ENCODE peak calls at places on chromosome X, in six cellular contexts. One of them, this sample, is unnamed.

GRCh38 chrX:111868726-111869638 is 7.0 kb upstream of the TRPC5OS start:
- DNase-seq in IMR-90: peak
- DNase-seq in mesenchymal stem cell: peak
- DNase-seq in neuronal stem cell: peak
- DNase-seq in trophoblast cell: no peak
- DNase-seq in H1: no peak
- DNase-seq in this sample: peak

GRCh38 chrX:2676794-2677675 is 14.1 kb upstream of the CD99 start:
- DNase-seq in IMR-90: no peak
- DNase-seq in mesenchymal stem cell: no peak
- DNase-seq in neuronal stem cell: no peak
- DNase-seq in trophoblast cell: no peak
- DNase-seq in H1: no peak
- DNase-seq in this sample: no peak

GRCh38 chrX:10176121-10177003 is 19.6 kb downstream of the CLCN4 start:
- DNase-seq in IMR-90: no peak
- DNase-seq in mesenchymal stem cell: peak
- DNase-seq in neuronal stem cell: no peak
- DNase-seq in trophoblast cell: no peak
- DNase-seq in H1: no peak
- DNase-seq in this sample: no peak

GRCh38 chrX:100368167-100368566 is 41.9 kb downstream of the PCDH19 start:
- DNase-seq in IMR-90: peak
- DNase-seq in mesenchymal stem cell: peak
- DNase-seq in neuronal stem cell: no peak
- DNase-seq in trophoblast cell: no peak
- DNase-seq in H1: no peak
- DNase-seq in this sample: peak

GRCh38 chrX:111095974-111096870 is at the start of gene PAK3:
- DNase-seq in IMR-90: peak
- DNase-seq in mesenchymal stem cell: peak
- DNase-seq in neuronal stem cell: peak
- DNase-seq in trophoblast cell: no peak
- DNase-seq in H1: no peak
- DNase-seq in this sample: peak

GRCh38 chrX:567891-568290 is 62.7 kb upstream of the SHOX start:
- DNase-seq in IMR-90: no peak
- DNase-seq in mesenchymal stem cell: no peak
- DNase-seq in neuronal stem cell: no peak
- DNase-seq in trophoblast cell: no peak
- DNase-seq in H1: no peak
- DNase-seq in this sample: no peak

GRCh38 chrX:85992811-85993229 is 54.5 kb downstream of the CHM start:
- DNase-seq in IMR-90: peak
- DNase-seq in mesenchymal stem cell: peak
- DNase-seq in neuronal stem cell: no peak
- DNase-seq in trophoblast cell: no peak
- DNase-seq in H1: no peak
- DNase-seq in this sample: peak

GRCh38 chrX:38260231-38260630 is 39.6 kb upstream of the SRPX start:
- DNase-seq in IMR-90: peak
- DNase-seq in mesenchymal stem cell: peak
- DNase-seq in neuronal stem cell: peak
- DNase-seq in trophoblast cell: no peak
- DNase-seq in H1: no peak
- DNase-seq in this sample: peak

GRCh38 chrX:113982766-113983165 is 601.1 kb upstream of the HTR2C start:
- DNase-seq in IMR-90: no peak
- DNase-seq in mesenchymal stem cell: no peak
- DNase-seq in neuronal stem cell: no peak
- DNase-seq in trophoblast cell: no peak
- DNase-seq in H1: no peak
- DNase-seq in this sample: no peak

GRCh38 chrX:8629871-8630270 is 102.1 kb downstream of the ANOS1 start:
- DNase-seq in IMR-90: peak
- DNase-seq in mesenchymal stem cell: no peak
- DNase-seq in neuronal stem cell: no peak
- DNase-seq in trophoblast cell: peak
- DNase-seq in H1: no peak
- DNase-seq in this sample: no peak

GRCh38 chrX:73448379-73448778 is 1.5 kb downstream of the CDX4 start:
- DNase-seq in IMR-90: no peak
- DNase-seq in mesenchymal stem cell: no peak
- DNase-seq in neuronal stem cell: no peak
- DNase-seq in trophoblast cell: no peak
- DNase-seq in H1: no peak
- DNase-seq in this sample: peak

GRCh38 chrX:38085797-38086196 is 79.4 kb downstream of the SYTL5 start:
- DNase-seq in IMR-90: no peak
- DNase-seq in mesenchymal stem cell: no peak
- DNase-seq in neuronal stem cell: no peak
- DNase-seq in trophoblast cell: no peak
- DNase-seq in H1: no peak
- DNase-seq in this sample: no peak

GRCh38 chrX:65720580-65720979 is 53.1 kb downstream of the MSN start:
- DNase-seq in IMR-90: no peak
- DNase-seq in mesenchymal stem cell: no peak
- DNase-seq in neuronal stem cell: no peak
- DNase-seq in trophoblast cell: no peak
- DNase-seq in H1: no peak
- DNase-seq in this sample: no peak

GRCh38 chrX:120840826-120841225 is 34.8 kb downstream of the CT47B1 start:
- DNase-seq in IMR-90: no peak
- DNase-seq in mesenchymal stem cell: no peak
- DNase-seq in neuronal stem cell: no peak
- DNase-seq in trophoblast cell: no peak
- DNase-seq in H1: no peak
- DNase-seq in this sample: no peak

GRCh38 chrX:42524374-42524773 is 253.6 kb downstream of the PPP1R2C start:
- DNase-seq in IMR-90: peak
- DNase-seq in mesenchymal stem cell: no peak
- DNase-seq in neuronal stem cell: no peak
- DNase-seq in trophoblast cell: no peak
- DNase-seq in H1: no peak
- DNase-seq in this sample: no peak

GRCh38 chrX:14832151-14832550 is 40.7 kb downstream of the FANCB start:
- DNase-seq in IMR-90: peak
- DNase-seq in mesenchymal stem cell: peak
- DNase-seq in neuronal stem cell: no peak
- DNase-seq in trophoblast cell: no peak
- DNase-seq in H1: no peak
- DNase-seq in this sample: peak

GRCh38 chrX:48913605-48914366 is 2.3 kb upstream of the SLC35A2 start:
- DNase-seq in IMR-90: no peak
- DNase-seq in mesenchymal stem cell: no peak
- DNase-seq in neuronal stem cell: no peak
- DNase-seq in trophoblast cell: no peak
- DNase-seq in H1: no peak
- DNase-seq in this sample: no peak

GRCh38 chrX:94051926-94052325 is 377.9 kb downstream of the FAM133A start:
- DNase-seq in IMR-90: no peak
- DNase-seq in mesenchymal stem cell: no peak
- DNase-seq in neuronal stem cell: no peak
- DNase-seq in trophoblast cell: no peak
- DNase-seq in H1: peak
- DNase-seq in this sample: peak

GRCh38 chrX:112852850-112853249 is 12.2 kb upstream of the AMOT start:
- DNase-seq in IMR-90: no peak
- DNase-seq in mesenchymal stem cell: no peak
- DNase-seq in neuronal stem cell: no peak
- DNase-seq in trophoblast cell: no peak
- DNase-seq in H1: no peak
- DNase-seq in this sample: no peak

GRCh38 chrX:137342969-137343368 is 223.0 kb upstream of the ZIC3 start:
- DNase-seq in IMR-90: no peak
- DNase-seq in mesenchymal stem cell: no peak
- DNase-seq in neuronal stem cell: no peak
- DNase-seq in trophoblast cell: no peak
- DNase-seq in H1: no peak
- DNase-seq in this sample: no peak

GRCh38 chrX:72121381-72121780 is 10.3 kb downstream of the RTL5 start:
- DNase-seq in IMR-90: peak
- DNase-seq in mesenchymal stem cell: peak
- DNase-seq in neuronal stem cell: no peak
- DNase-seq in trophoblast cell: no peak
- DNase-seq in H1: no peak
- DNase-seq in this sample: no peak

GRCh38 chrX:110004210-110004609 is 1.3 kb downstream of the TMEM164 start:
- DNase-seq in IMR-90: no peak
- DNase-seq in mesenchymal stem cell: no peak
- DNase-seq in neuronal stem cell: no peak
- DNase-seq in trophoblast cell: no peak
- DNase-seq in H1: no peak
- DNase-seq in this sample: peak

GRCh38 chrX:10579018-10579752 is 41.2 kb downstream of the MID1 start:
- DNase-seq in IMR-90: peak
- DNase-seq in mesenchymal stem cell: peak
- DNase-seq in neuronal stem cell: no peak
- DNase-seq in trophoblast cell: peak
- DNase-seq in H1: no peak
- DNase-seq in this sample: peak

GRCh38 chrX:73182502-73183114 is 32.0 kb downstream of the NAP1L2 start:
- DNase-seq in IMR-90: no peak
- DNase-seq in mesenchymal stem cell: no peak
- DNase-seq in neuronal stem cell: no peak
- DNase-seq in trophoblast cell: no peak
- DNase-seq in H1: no peak
- DNase-seq in this sample: peak

GRCh38 chrX:69503228-69503834 is 795 bp upstream of the NALF2 start:
- DNase-seq in IMR-90: no peak
- DNase-seq in mesenchymal stem cell: no peak
- DNase-seq in neuronal stem cell: no peak
- DNase-seq in trophoblast cell: no peak
- DNase-seq in H1: no peak
- DNase-seq in this sample: no peak
- H3K4me2 ChIP-seq in IMR-90: no peak
- H3K4me2 ChIP-seq in mesenchymal stem cell: no peak
- H3K4me2 ChIP-seq in neuronal stem cell: peak
- H3K4me2 ChIP-seq in trophoblast cell: peak
- H3K4me2 ChIP-seq in H1: peak
- H3K4me2 ChIP-seq in this sample: peak

DNA sequence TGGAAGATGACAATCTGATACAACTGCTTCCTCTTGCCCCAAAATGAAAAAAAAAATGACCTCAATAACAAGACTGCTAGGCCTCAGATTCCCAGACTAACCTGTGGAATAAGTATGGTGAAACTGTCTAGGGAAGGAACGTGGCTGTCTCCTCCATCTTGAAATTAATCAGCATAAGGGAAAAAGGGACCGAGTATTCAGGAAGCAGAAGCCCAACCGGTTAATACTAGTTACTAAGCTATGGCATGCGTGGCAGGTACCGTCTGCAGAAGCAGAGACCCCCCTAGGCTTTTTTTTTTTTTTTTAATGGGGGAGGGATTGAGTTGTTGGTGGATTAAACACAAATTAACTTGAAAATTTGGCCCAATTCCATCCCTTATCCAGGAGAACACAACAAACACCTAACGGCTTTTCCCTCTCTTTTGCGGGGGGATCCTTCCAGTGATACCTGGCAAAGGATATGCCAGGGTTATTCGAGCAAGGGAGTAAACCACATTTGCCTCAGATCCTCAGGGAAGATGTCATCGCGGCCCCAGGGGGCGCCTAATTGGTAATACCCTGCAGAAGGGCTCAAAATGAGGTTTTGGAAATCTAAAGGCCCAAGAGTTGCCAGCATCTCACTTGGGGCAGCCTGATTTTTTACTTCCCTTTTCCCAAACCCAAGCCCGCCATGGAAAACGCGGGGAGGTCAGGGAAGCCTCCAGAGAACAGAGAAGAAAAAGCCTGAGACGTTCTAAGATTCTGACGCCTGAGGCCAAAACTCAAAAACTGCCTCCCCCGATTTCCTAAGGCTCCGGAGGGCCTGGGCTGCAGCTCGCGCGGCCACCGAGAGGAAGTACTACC is 853 bp downstream of the RLIM start:
- DNase-seq in IMR-90: peak
- DNase-seq in mesenchymal stem cell: peak
- DNase-seq in neuronal stem cell: no peak
- DNase-seq in trophoblast cell: peak
- DNase-seq in H1: no peak
- DNase-seq in this sample: peak
- H3K4ac ChIP-seq in IMR-90: peak
- H3K4ac ChIP-seq in mesenchymal stem cell: peak
- H3K4ac ChIP-seq in neuronal stem cell: no peak
- H3K4ac ChIP-seq in trophoblast cell: peak
- H3K4ac ChIP-seq in H1: no peak
- H3K4ac ChIP-seq in this sample: peak

GRCh38 chrX:46317158-46317557 is 228.1 kb downstream of the ZNF674 start:
- DNase-seq in IMR-90: no peak
- DNase-seq in mesenchymal stem cell: no peak
- DNase-seq in neuronal stem cell: no peak
- DNase-seq in trophoblast cell: no peak
- DNase-seq in H1: no peak
- DNase-seq in this sample: peak

GRCh38 chrX:46308106-46308505 is 237.1 kb downstream of the ZNF674 start:
- DNase-seq in IMR-90: no peak
- DNase-seq in mesenchymal stem cell: no peak
- DNase-seq in neuronal stem cell: no peak
- DNase-seq in trophoblast cell: no peak
- DNase-seq in H1: no peak
- DNase-seq in this sample: no peak

GRCh38 chrX:46310815-46311497 is 234.3 kb downstream of the ZNF674 start:
- DNase-seq in IMR-90: no peak
- DNase-seq in mesenchymal stem cell: no peak
- DNase-seq in neuronal stem cell: no peak
- DNase-seq in trophoblast cell: no peak
- DNase-seq in H1: no peak
- DNase-seq in this sample: no peak

GRCh38 chrX:46306103-46306502 is 239.1 kb downstream of the ZNF674 start:
- DNase-seq in IMR-90: no peak
- DNase-seq in mesenchymal stem cell: no peak
- DNase-seq in neuronal stem cell: no peak
- DNase-seq in trophoblast cell: no peak
- DNase-seq in H1: no peak
- DNase-seq in this sample: no peak

GRCh38 chrX:46311581-46312120 is 233.6 kb downstream of the ZNF674 start:
- DNase-seq in IMR-90: no peak
- DNase-seq in mesenchymal stem cell: no peak
- DNase-seq in neuronal stem cell: no peak
- DNase-seq in trophoblast cell: no peak
- DNase-seq in H1: no peak
- DNase-seq in this sample: no peak
- H3K4me3 ChIP-seq in IMR-90: no peak
- H3K4me3 ChIP-seq in mesenchymal stem cell: no peak
- H3K4me3 ChIP-seq in neuronal stem cell: no peak
- H3K4me3 ChIP-seq in trophoblast cell: no peak
- H3K4me3 ChIP-seq in H1: no peak
- H3K4me3 ChIP-seq in this sample: no peak

DNA sequence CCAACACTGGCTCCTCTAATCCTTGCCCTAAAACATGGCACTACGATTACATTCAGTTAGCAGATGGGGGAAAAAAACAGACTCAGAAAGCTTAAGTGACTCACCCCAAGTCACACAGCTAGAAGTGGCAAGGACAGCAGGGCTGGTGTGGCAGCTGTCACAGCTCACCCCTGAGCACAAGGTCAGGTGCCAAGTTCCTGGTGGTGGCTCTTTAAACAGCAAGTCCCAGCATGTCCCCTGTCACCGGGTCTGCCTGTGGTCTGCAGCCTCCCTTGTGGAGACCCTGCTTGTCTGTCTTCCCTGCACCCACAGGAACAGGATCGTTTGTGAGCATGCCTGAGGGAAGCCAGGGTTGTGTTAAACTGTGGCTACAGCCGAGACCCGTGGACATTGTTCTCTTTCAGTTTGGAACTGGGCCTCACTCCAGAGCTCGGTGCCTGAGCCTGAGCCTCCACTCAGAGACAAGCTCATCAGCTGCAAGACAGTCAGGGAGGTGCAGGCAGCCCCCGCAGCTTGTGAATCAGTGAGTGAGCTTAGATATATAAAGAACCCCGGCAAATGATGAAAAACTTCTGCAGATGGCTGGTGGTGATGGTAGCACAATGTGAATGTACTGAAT is 260.8 kb downstream of the BCOR start:
- DNase-seq in IMR-90: no peak
- DNase-seq in mesenchymal stem cell: no peak
- DNase-seq in neuronal stem cell: no peak
- DNase-seq in trophoblast cell: no peak
- DNase-seq in H1: no peak
- DNase-seq in this sample: no peak
- H3K4me2 ChIP-seq in IMR-90: no peak
- H3K4me2 ChIP-seq in mesenchymal stem cell: no peak
- H3K4me2 ChIP-seq in neuronal stem cell: no peak
- H3K4me2 ChIP-seq in trophoblast cell: no peak
- H3K4me2 ChIP-seq in H1: no peak
- H3K4me2 ChIP-seq in this sample: no peak